ENCODE peak calls at places on chromosomes 7 and 10, in seven cellular contexts. U is cerebellum; L is stimulated activated CD4-positive, alpha-beta T cell treated with anti-CD3 and anti-CD28 coated beads, Interleukin-2, amount 100 ng/mL, for 4 hours; B is CD8-positive, alpha-beta memory T cell; T is activated naive CD8-positive, alpha-beta T cell treated with anti-CD3 and anti-CD28 coated beads, Interleukin-2, amount 50 U/mL, for 24 hours; S is NCI-H2081; Y is renal cortical epithelial cell. D is an unnamed sample.

GRCh38 chr7:80781146-80781545 is 137.7 kb downstream of the SEMA3C start:
- DNase-seq in U (no peak), L (no peak), B (no peak), T (no peak), S (no peak), Y (peak), D (no peak)

GRCh38 chr10:110206988-110207804 is at the start of gene MXI1:
- DNase-seq in U (peak), L (no peak), B (peak), T (peak), S (no peak), Y (peak), D (no peak)

GRCh38 chr10:115092555-115093285 is 445 bp upstream of the ATRNL1 start:
- DNase-seq in U (no peak), L (peak), B (peak), T (peak), S (no peak), Y (peak), D (peak)

GRCh38 chr10:93876391-93876790 is 17.4 kb upstream of the SLC35G1 start:
- DNase-seq in U (no peak), L (no peak), B (no peak), T (no peak), S (no peak), Y (no peak), D (no peak)

GRCh38 chr7:100706672-100707311 is 871 bp downstream of the POP7 start:
- DNase-seq in U (no peak), L (no peak), B (no peak), T (peak), S (no peak), Y (no peak), D (no peak)

GRCh38 chr10:10094700-10095099 is 923.0 kb upstream of the CELF2 start:
- DNase-seq in U (no peak), L (no peak), B (no peak), T (no peak), S (no peak), Y (no peak), D (no peak)

GRCh38 chr7:90312745-90313144 is 8.4 kb downstream of the FAM237B start:
- DNase-seq in U (no peak), L (no peak), B (no peak), T (no peak), S (no peak), Y (peak), D (no peak)

GRCh38 chr7:112225006-112225405 is 18.5 kb downstream of the ZNF277 start:
- DNase-seq in U (no peak), L (no peak), B (no peak), T (no peak), S (no peak), Y (no peak), D (no peak)

GRCh38 chr10:68550747-68551411 is 9.3 kb upstream of the TET1 start:
- DNase-seq in U (peak), L (peak), B (peak), T (peak), S (peak), Y (peak), D (no peak)

GRCh38 chr7:41059796-41060195 is 643.1 kb downstream of the INHBA start:
- DNase-seq in U (no peak), L (no peak), B (no peak), T (no peak), S (no peak), Y (no peak), D (no peak)

GRCh38 chr7:151308791-151309190 is 32.8 kb upstream of the NUB1 start:
- DNase-seq in U (no peak), L (no peak), B (no peak), T (no peak), S (no peak), Y (no peak), D (no peak)

GRCh38 chr10:24351883-24352778 is 143.2 kb downstream of the KIAA1217 start:
- DNase-seq in U (no peak), L (no peak), B (no peak), T (no peak), S (no peak), Y (peak), D (no peak)

GRCh38 chr10:15419279-15419874 is 48.3 kb upstream of the FAM171A1 start:
- DNase-seq in U (peak), L (no peak), B (peak), T (peak), S (no peak), Y (peak), D (peak)

GRCh38 chr7:101537205-101537604 is 91.9 kb downstream of the MYL10 start:
- DNase-seq in U (no peak), L (no peak), B (no peak), T (no peak), S (no peak), Y (peak), D (no peak)

GRCh38 chr10:117167346-117168134 is 29.5 kb upstream of the VAX1 start:
- DNase-seq in U (no peak), L (no peak), B (no peak), T (no peak), S (no peak), Y (no peak), D (no peak)

GRCh38 chr7:132066776-132067175 is 509.5 kb downstream of the PLXNA4 start:
- DNase-seq in U (peak), L (no peak), B (no peak), T (no peak), S (no peak), Y (peak), D (no peak)

GRCh38 chr10:92778091-92778490 is 70.2 kb upstream of the EXOC6 start:
- DNase-seq in U (no peak), L (no peak), B (no peak), T (no peak), S (no peak), Y (no peak), D (no peak)

GRCh38 chr7:104908636-104909035 is 105.4 kb upstream of the KMT2E start:
- DNase-seq in U (no peak), L (no peak), B (no peak), T (no peak), S (no peak), Y (no peak), D (no peak)

GRCh38 chr7:51789494-51789893 is 472.9 kb upstream of the COBL start:
- DNase-seq in U (no peak), L (no peak), B (no peak), T (no peak), S (no peak), Y (peak), D (no peak)

GRCh38 chr10:74960670-74961069 is 134.3 kb downstream of the KAT6B start:
- DNase-seq in U (no peak), L (no peak), B (no peak), T (no peak), S (no peak), Y (no peak), D (no peak)

GRCh38 chr7:25845341-25845923 is 306.6 kb upstream of the NFE2L3 start:
- DNase-seq in U (no peak), L (no peak), B (no peak), T (no peak), S (no peak), Y (no peak), D (no peak)

GRCh38 chr7:26279405-26279804 is 12.3 kb upstream of the SNX10 start:
- DNase-seq in U (no peak), L (no peak), B (no peak), T (peak), S (no peak), Y (no peak), D (no peak)

GRCh38 chr7:2012981-2013380 is 219.8 kb downstream of the MAD1L1 start:
- DNase-seq in U (no peak), L (no peak), B (no peak), T (no peak), S (peak), Y (no peak), D (no peak)

GRCh38 chr10:8054243-8054497 is 318 bp upstream of the GATA3 start:
- DNase-seq in U (no peak), L (no peak), B (no peak), T (no peak), S (no peak), Y (no peak), D (no peak)

GRCh38 chr10:122856902-122857301 is 11.2 kb upstream of the CUZD1 start:
- DNase-seq in U (no peak), L (no peak), B (no peak), T (no peak), S (no peak), Y (peak), D (no peak)

GRCh38 chr10:13943735-13944398 is 357.1 kb downstream of the PRPF18 start:
- DNase-seq in U (no peak), L (no peak), B (no peak), T (no peak), S (no peak), Y (no peak), D (no peak)

GRCh38 chr7:53596230-53596629 is 560.8 kb downstream of the POM121L12 start:
- DNase-seq in U (no peak), L (no peak), B (no peak), T (no peak), S (no peak), Y (peak), D (no peak)

GRCh38 chr7:24729365-24730017 is 27.8 kb downstream of the GSDME start:
- DNase-seq in U (no peak), L (no peak), B (no peak), T (no peak), S (no peak), Y (no peak), D (no peak)

GRCh38 chr10:61400524-61400923 is 52.7 kb downstream of the TMEM26 start:
- DNase-seq in U (no peak), L (no peak), B (no peak), T (no peak), S (no peak), Y (no peak), D (no peak)

GRCh38 chr7:153091477-153091876 is 331.9 kb downstream of the ACTR3B start:
- DNase-seq in U (no peak), L (no peak), B (no peak), T (no peak), S (no peak), Y (no peak), D (no peak)

GRCh38 chr10:128609460-128609859 is 483.2 kb upstream of the MKI67 start:
- DNase-seq in U (no peak), L (no peak), B (no peak), T (no peak), S (no peak), Y (no peak), D (no peak)

GRCh38 chr10:129219364-129219763 is 247.7 kb upstream of the MGMT start:
- DNase-seq in U (no peak), L (no peak), B (no peak), T (no peak), S (no peak), Y (no peak), D (no peak)

GRCh38 chr7:16167531-16167930 is 253.8 kb downstream of the CRPPA start:
- DNase-seq in U (no peak), L (no peak), B (no peak), T (no peak), S (no peak), Y (no peak), D (no peak)

GRCh38 chr10:75211007-75211735 is 575 bp downstream of the VDAC2 start:
- DNase-seq in U (no peak), L (no peak), B (peak), T (peak), S (no peak), Y (peak), D (peak)

GRCh38 chr10:110175406-110175805 is 32.0 kb upstream of the MXI1 start:
- DNase-seq in U (no peak), L (no peak), B (no peak), T (no peak), S (no peak), Y (no peak), D (no peak)

GRCh38 chr10:113610636-113611601 is 52.9 kb downstream of the NRAP start:
- DNase-seq in U (no peak), L (no peak), B (no peak), T (no peak), S (no peak), Y (peak), D (no peak)

GRCh38 chr7:129828989-129829676 is 123.6 kb downstream of the UBE2H start:
- DNase-seq in U (no peak), L (no peak), B (no peak), T (no peak), S (no peak), Y (no peak), D (no peak)

D was measured in T follicular helper cell.